ENCODE peak calls at places on chromosomes 16 and 17, in nine cellular contexts. T is choroid plexus epithelial cell; V is HT1080; C is HCEC 1CT; P is COR-L47; Y is stimulated activated CD4-positive, alpha-beta T cell treated with anti-CD3 and anti-CD28 coated beads, Interleukin-1b, Interleukin-23, amount 100 ng/mL, for 24 hours; M is left colon; D is cardiac muscle cell; L is Calu3. Z is an unnamed sample.

GRCh38 chr16:13909069-13909468 is 10.9 kb upstream of the ERCC4 start:
- DNase-seq in T (no peak), V (no peak), C (no peak), P (no peak), Y (no peak), M (no peak), D (no peak), L (no peak), Z (no peak)

GRCh38 chr17:74861554-74862107 is 1.9 kb upstream of the GRIN2C start:
- DNase-seq in T (no peak), V (no peak), C (no peak), P (no peak), Y (no peak), M (no peak), D (no peak), L (no peak), Z (no peak)

GRCh38 chr17:82970067-82970466 is 109.3 kb upstream of the METRNL start:
- DNase-seq in T (no peak), V (no peak), C (no peak), P (no peak), Y (no peak), M (no peak), D (no peak), L (no peak), Z (no peak)

GRCh38 chr16:70267516-70267915 is 15.8 kb upstream of the EXOSC6 start:
- DNase-seq in T (peak; percentile 73), V (peak; percentile 40), C (peak; percentile 52), P (no peak), Y (no peak), M (peak; percentile 24), D (peak; percentile 68), L (peak; percentile 48), Z (peak; percentile 75)

GRCh38 chr17:11742891-11743290 is 144.6 kb downstream of the DNAH9 start:
- DNase-seq in T (no peak), V (no peak), C (no peak), P (no peak), Y (no peak), M (no peak), D (no peak), L (no peak), Z (no peak)

GRCh38 chr17:9916108-9916507 is 11.0 kb upstream of the RCVRN start:
- DNase-seq in T (no peak), V (no peak), C (no peak), P (no peak), Y (no peak), M (no peak), D (no peak), L (no peak), Z (no peak)

GRCh38 chr17:80005360-80006338 is 30.0 kb downstream of the TBC1D16 start:
- DNase-seq in T (peak; percentile 56), V (peak; percentile 30), C (peak; percentile 13), P (peak; percentile 64), Y (peak; percentile 42), M (peak; percentile 30), D (peak; percentile 58), L (peak; percentile 75), Z (peak; percentile 60)

GRCh38 chr16:61676740-61677139 is 359.5 kb downstream of the CDH8 start:
- DNase-seq in T (no peak), V (no peak), C (no peak), P (no peak), Y (no peak), M (no peak), D (no peak), L (no peak), Z (no peak)

GRCh38 chr17:79832211-79833109 is 6.8 kb downstream of the CBX4 start:
- DNase-seq in T (peak; percentile 51), V (no peak), C (no peak), P (no peak), Y (no peak), M (peak; percentile 62), D (peak; percentile 39), L (peak; percentile 50), Z (no peak)

GRCh38 chr16:87086575-87086974 is 230.6 kb downstream of the C16orf95 start:
- DNase-seq in T (peak; percentile 69), V (no peak), C (no peak), P (no peak), Y (no peak), M (no peak), D (peak; percentile 20), L (no peak), Z (peak; percentile 34)

GRCh38 chr16:85396879-85397871 is 215.9 kb upstream of the GSE1 start:
- DNase-seq in T (peak; percentile 53), V (no peak), C (no peak), P (peak; percentile 81), Y (no peak), M (peak; percentile 42), D (no peak), L (peak; percentile 83), Z (peak; percentile 32)

GRCh38 chr17:31722251-31723056 is 136.6 kb downstream of the COPRS start:
- DNase-seq in T (peak; percentile 66), V (peak; percentile 79), C (no peak), P (no peak), Y (no peak), M (no peak), D (peak; percentile 53), L (no peak), Z (peak; percentile 82)

GRCh38 chr17:28717578-28718316 is at the start of gene RAB34:
- DNase-seq in T (peak; percentile 83), V (peak; percentile 79), C (peak; percentile 83), P (no peak), Y (peak; percentile 33), M (peak; percentile 54), D (peak; percentile 94), L (peak; percentile 70), Z (peak; percentile 89)

GRCh38 chr16:85255777-85256176 is 143.5 kb upstream of the CIBAR2 start:
- DNase-seq in T (no peak), V (no peak), C (no peak), P (no peak), Y (no peak), M (no peak), D (no peak), L (no peak), Z (no peak)

GRCh38 chr17:37788531-37788930 is 43.7 kb upstream of the HNF1B start:
- DNase-seq in T (no peak), V (no peak), C (no peak), P (no peak), Y (no peak), M (no peak), D (no peak), L (no peak), Z (no peak)

GRCh38 chr16:11886881-11887280 is 28.9 kb downstream of the GSPT1 start:
- DNase-seq in T (no peak), V (no peak), C (no peak), P (no peak), Y (no peak), M (no peak), D (no peak), L (no peak), Z (no peak)

GRCh38 chr17:39757931-39758873 is 20.5 kb downstream of the GRB7 start:
- DNase-seq in T (no peak), V (no peak), C (no peak), P (no peak), Y (no peak), M (no peak), D (no peak), L (no peak), Z (no peak)

GRCh38 chr16:70728145-70728544 is 42.3 kb upstream of the MTSS2 start:
- DNase-seq in T (no peak), V (no peak), C (no peak), P (no peak), Y (no peak), M (no peak), D (no peak), L (no peak), Z (no peak)

GRCh38 chr17:31389673-31390381 is 1.6 kb upstream of the RAB11FIP4 start:
- DNase-seq in T (no peak), V (no peak), C (no peak), P (no peak), Y (no peak), M (no peak), D (no peak), L (no peak), Z (no peak)

GRCh38 chr16:72099377-72099818 is 5.8 kb downstream of the DHX38 start:
- DNase-seq in T (peak; percentile 77), V (peak; percentile 62), C (peak; percentile 34), P (peak; percentile 2), Y (peak; percentile 6), M (peak; percentile 38), D (peak; percentile 69), L (peak; percentile 71), Z (peak; percentile 68)

GRCh38 chr17:6823011-6823442 is 8.5 kb downstream of the TEKT1 start:
- DNase-seq in T (peak; percentile 85), V (peak; percentile 23), C (peak; percentile 88), P (no peak), Y (no peak), M (no peak), D (peak; percentile 75), L (no peak), Z (peak; percentile 55)

GRCh38 chr16:88430524-88431446 is 22.3 kb upstream of the ZFPM1 start:
- DNase-seq in T (peak; percentile 43), V (no peak), C (no peak), P (no peak), Y (no peak), M (peak; percentile 45), D (peak; percentile 42), L (peak; percentile 44), Z (no peak)

GRCh38 chr17:45789874-45790273 is 5.8 kb downstream of the CRHR1 start:
- DNase-seq in T (no peak), V (no peak), C (no peak), P (no peak), Y (no peak), M (no peak), D (no peak), L (no peak), Z (no peak)

GRCh38 chr16:1177053-1177452 is 24.1 kb downstream of the CACNA1H start:
- DNase-seq in T (no peak), V (no peak), C (no peak), P (no peak), Y (no peak), M (no peak), D (no peak), L (no peak), Z (no peak)

GRCh38 chr17:82385559-82386255 is 14.1 kb downstream of the UTS2R start:
- DNase-seq in T (no peak), V (no peak), C (no peak), P (no peak), Y (no peak), M (no peak), D (no peak), L (no peak), Z (no peak)

Z was measured in ELR.